ENCODE peak calls at places on chromosomes 11 and 22, in eight cellular contexts. One of them, this sample, is unnamed.

GRCh38 chr11:118437046-118437735 is 899 bp downstream of the KMT2A start:
- DNase-seq in ovary: peak; percentile 74
- DNase-seq in left ventricle myocardium inferior: peak; percentile 20
- DNase-seq in uterus: peak; percentile 52
- DNase-seq in spleen: peak; percentile 85
- DNase-seq in heart right ventricle: no peak
- DNase-seq in neuronal stem cell: peak; percentile 54
- DNase-seq in hepatocyte: peak; percentile 70
- DNase-seq in this sample: no peak

GRCh38 chr22:44270556-44270880 is 42.2 kb downstream of the SHISAL1 start:
- DNase-seq in ovary: peak; percentile 3
- DNase-seq in hepatocyte: no peak
- DNase-seq in spleen: peak; percentile 62
- DNase-seq in neuronal stem cell: no peak
- DNase-seq in heart right ventricle: no peak
- DNase-seq in left ventricle myocardium inferior: no peak
- DNase-seq in uterus: no peak
- DNase-seq in this sample: no peak

GRCh38 chr11:73367482-73368024 is 8.6 kb upstream of the RELT start:
- DNase-seq in neuronal stem cell: no peak
- DNase-seq in spleen: no peak
- DNase-seq in uterus: no peak
- DNase-seq in hepatocyte: no peak
- DNase-seq in ovary: no peak
- DNase-seq in left ventricle myocardium inferior: no peak
- DNase-seq in heart right ventricle: no peak
- DNase-seq in this sample: no peak

GRCh38 chr22:46122980-46123693 is 27.2 kb upstream of the PPARA start:
- DNase-seq in heart right ventricle: no peak
- DNase-seq in neuronal stem cell: no peak
- DNase-seq in uterus: no peak
- DNase-seq in hepatocyte: no peak
- DNase-seq in spleen: peak; percentile 79
- DNase-seq in ovary: peak; percentile 60
- DNase-seq in left ventricle myocardium inferior: no peak
- DNase-seq in this sample: no peak

GRCh38 chr22:39349506-39349966 is 255 bp upstream of the SYNGR1 start:
- DNase-seq in uterus: peak; percentile 49
- DNase-seq in left ventricle myocardium inferior: peak; percentile 44
- DNase-seq in heart right ventricle: peak; percentile 53
- DNase-seq in hepatocyte: peak; percentile 81
- DNase-seq in spleen: peak; percentile 79
- DNase-seq in neuronal stem cell: peak; percentile 62
- DNase-seq in ovary: peak; percentile 78
- DNase-seq in this sample: no peak

GRCh38 chr22:27344546-27344945 is 457.0 kb downstream of the MN1 start:
- DNase-seq in spleen: no peak
- DNase-seq in ovary: no peak
- DNase-seq in heart right ventricle: no peak
- DNase-seq in uterus: no peak
- DNase-seq in hepatocyte: no peak
- DNase-seq in neuronal stem cell: no peak
- DNase-seq in left ventricle myocardium inferior: no peak
- DNase-seq in this sample: no peak

GRCh38 chr11:69773626-69774353 is 1.4 kb downstream of the FGF4 start:
- DNase-seq in left ventricle myocardium inferior: no peak
- DNase-seq in ovary: no peak
- DNase-seq in hepatocyte: no peak
- DNase-seq in neuronal stem cell: no peak
- DNase-seq in heart right ventricle: no peak
- DNase-seq in uterus: no peak
- DNase-seq in spleen: no peak
- DNase-seq in this sample: no peak

GRCh38 chr11:88293931-88294330 is 43.6 kb downstream of the CTSC start:
- DNase-seq in ovary: no peak
- DNase-seq in neuronal stem cell: no peak
- DNase-seq in spleen: no peak
- DNase-seq in heart right ventricle: no peak
- DNase-seq in uterus: no peak
- DNase-seq in left ventricle myocardium inferior: no peak
- DNase-seq in hepatocyte: no peak
- DNase-seq in this sample: no peak

GRCh38 chr11:95248666-95249467 is 17.9 kb upstream of the SESN3 start:
- DNase-seq in hepatocyte: no peak
- DNase-seq in left ventricle myocardium inferior: no peak
- DNase-seq in spleen: no peak
- DNase-seq in ovary: no peak
- DNase-seq in heart right ventricle: no peak
- DNase-seq in neuronal stem cell: no peak
- DNase-seq in uterus: no peak
- DNase-seq in this sample: no peak

GRCh38 chr11:104164028-104164520 is at the start of gene PDGFD:
- DNase-seq in spleen: peak; percentile 88
- DNase-seq in ovary: peak; percentile 82
- DNase-seq in hepatocyte: peak; percentile 84
- DNase-seq in neuronal stem cell: peak; percentile 78
- DNase-seq in heart right ventricle: peak; percentile 65
- DNase-seq in left ventricle myocardium inferior: peak; percentile 64
- DNase-seq in uterus: peak; percentile 38
- DNase-seq in this sample: peak; percentile 72

GRCh38 chr11:24781288-24781687 is 284.4 kb downstream of the LUZP2 start:
- DNase-seq in spleen: no peak
- DNase-seq in ovary: no peak
- DNase-seq in heart right ventricle: no peak
- DNase-seq in hepatocyte: no peak
- DNase-seq in neuronal stem cell: no peak
- DNase-seq in uterus: no peak
- DNase-seq in left ventricle myocardium inferior: no peak
- DNase-seq in this sample: no peak

GRCh38 chr11:12518606-12519385 is 141.4 kb downstream of the PARVA start:
- DNase-seq in spleen: no peak
- DNase-seq in hepatocyte: no peak
- DNase-seq in heart right ventricle: no peak
- DNase-seq in ovary: no peak
- DNase-seq in uterus: no peak
- DNase-seq in left ventricle myocardium inferior: no peak
- DNase-seq in neuronal stem cell: no peak
- DNase-seq in this sample: no peak

GRCh38 chr11:120236169-120237107 is 3.5 kb upstream of the POU2F3 start:
- DNase-seq in hepatocyte: no peak
- DNase-seq in ovary: no peak
- DNase-seq in left ventricle myocardium inferior: no peak
- DNase-seq in spleen: no peak
- DNase-seq in neuronal stem cell: no peak
- DNase-seq in heart right ventricle: no peak
- DNase-seq in uterus: no peak
- DNase-seq in this sample: no peak

GRCh38 chr11:9700105-9700801 is 36.4 kb downstream of the SWAP70 start:
- DNase-seq in hepatocyte: no peak
- DNase-seq in heart right ventricle: no peak
- DNase-seq in neuronal stem cell: no peak
- DNase-seq in spleen: no peak
- DNase-seq in ovary: no peak
- DNase-seq in left ventricle myocardium inferior: no peak
- DNase-seq in uterus: no peak
- DNase-seq in this sample: no peak
- H3K27ac ChIP-seq in hepatocyte: no peak overlapping the region
- H3K27ac ChIP-seq in heart right ventricle: peak overlapping the region; percentile 59
- H3K27ac ChIP-seq in neuronal stem cell: no peak overlapping the region
- H3K27ac ChIP-seq in spleen: peak overlapping the region; percentile 75
- H3K27ac ChIP-seq in ovary: no peak overlapping the region
- H3K27ac ChIP-seq in left ventricle myocardium inferior: peak overlapping the region; percentile 54
- H3K27ac ChIP-seq in uterus: peak overlapping the region; percentile 44
- H3K27ac ChIP-seq in this sample: peak overlapping the region; percentile 41

GRCh38 chr11:112318193-112318592 is 57.5 kb upstream of the PLET1 start:
- DNase-seq in hepatocyte: peak; percentile 44
- DNase-seq in ovary: no peak
- DNase-seq in left ventricle myocardium inferior: no peak
- DNase-seq in neuronal stem cell: no peak
- DNase-seq in heart right ventricle: no peak
- DNase-seq in uterus: no peak
- DNase-seq in spleen: no peak
- DNase-seq in this sample: no peak

GRCh38 chr11:112320668-112321067 is 60.0 kb upstream of the PLET1 start:
- DNase-seq in spleen: no peak
- DNase-seq in heart right ventricle: peak; percentile 65
- DNase-seq in hepatocyte: peak; percentile 68
- DNase-seq in left ventricle myocardium inferior: peak; percentile 77
- DNase-seq in uterus: peak; percentile 30
- DNase-seq in ovary: peak; percentile 73
- DNase-seq in neuronal stem cell: no peak
- DNase-seq in this sample: peak; percentile 84

GRCh38 chr11:112318661-112319060 is 58.0 kb upstream of the PLET1 start:
- DNase-seq in uterus: no peak
- DNase-seq in heart right ventricle: no peak
- DNase-seq in hepatocyte: no peak
- DNase-seq in neuronal stem cell: no peak
- DNase-seq in left ventricle myocardium inferior: no peak
- DNase-seq in spleen: no peak
- DNase-seq in ovary: no peak
- DNase-seq in this sample: no peak

GRCh38 chr11:112322173-112322813 is 61.6 kb upstream of the PLET1 start:
- DNase-seq in spleen: no peak
- DNase-seq in ovary: no peak
- DNase-seq in heart right ventricle: no peak
- DNase-seq in uterus: no peak
- DNase-seq in neuronal stem cell: no peak
- DNase-seq in left ventricle myocardium inferior: no peak
- DNase-seq in hepatocyte: no peak
- DNase-seq in this sample: no peak

DNA sequence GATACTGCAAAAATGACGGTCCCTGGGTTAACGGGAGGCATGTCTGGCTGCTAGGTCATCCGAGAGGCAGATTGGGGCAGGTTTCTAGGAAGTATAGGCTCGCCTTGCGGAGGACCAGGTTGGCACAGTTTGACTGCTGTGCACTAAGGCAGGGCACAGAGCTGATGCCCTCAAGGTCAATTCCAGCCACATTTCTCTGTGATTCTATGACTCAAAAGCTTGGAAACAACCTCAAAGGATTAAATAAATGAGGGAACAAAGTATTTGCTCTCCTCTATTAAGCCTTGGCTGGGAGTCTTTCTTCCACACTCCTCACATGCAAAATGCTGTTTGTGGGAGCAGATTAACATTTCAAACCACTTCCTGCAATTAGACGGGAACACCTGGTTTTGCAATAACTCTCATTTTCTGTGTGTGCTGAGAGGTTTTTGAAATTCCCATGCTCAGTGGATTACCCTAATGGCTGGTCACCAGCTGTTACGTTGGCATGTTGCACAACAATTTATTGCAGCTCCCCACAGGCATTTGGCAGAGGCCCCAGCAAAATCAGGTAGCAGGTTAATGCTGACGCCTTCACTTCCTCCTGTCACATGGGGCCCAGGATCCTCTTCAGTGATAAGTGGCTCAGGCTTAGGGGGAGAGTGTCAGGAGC is 61.0 kb upstream of the PLET1 start:
- DNase-seq in spleen: no peak
- DNase-seq in hepatocyte: peak; percentile 83
- DNase-seq in heart right ventricle: no peak
- DNase-seq in neuronal stem cell: no peak
- DNase-seq in ovary: no peak
- DNase-seq in left ventricle myocardium inferior: peak; percentile 33
- DNase-seq in uterus: no peak
- DNase-seq in this sample: no peak
- H3K27me3 ChIP-seq in spleen: no peaks in the 10 kb centered on the region
- H3K27me3 ChIP-seq in hepatocyte: no peaks in the 10 kb centered on the region
- H3K27me3 ChIP-seq in heart right ventricle: no peaks in the 10 kb centered on the region
- H3K27me3 ChIP-seq in neuronal stem cell: no peaks in the 10 kb centered on the region
- H3K27me3 ChIP-seq in ovary: no peaks in the 10 kb centered on the region
- H3K27me3 ChIP-seq in left ventricle myocardium inferior: no peaks in the 10 kb centered on the region
- H3K27me3 ChIP-seq in uterus: no peaks in the 10 kb centered on the region
- H3K27me3 ChIP-seq in this sample: no peaks in the 10 kb centered on the region

GRCh38 chr11:96778272-96778671 is 388.5 kb downstream of the JRKL start:
- DNase-seq in hepatocyte: no peak
- DNase-seq in heart right ventricle: no peak
- DNase-seq in uterus: no peak
- DNase-seq in neuronal stem cell: no peak
- DNase-seq in ovary: no peak
- DNase-seq in left ventricle myocardium inferior: no peak
- DNase-seq in spleen: no peak
- DNase-seq in this sample: no peak
- H3K27ac ChIP-seq in hepatocyte: no peak overlapping the region
- H3K27ac ChIP-seq in heart right ventricle: no peak overlapping the region
- H3K27ac ChIP-seq in uterus: no peak overlapping the region
- H3K27ac ChIP-seq in neuronal stem cell: no peak overlapping the region
- H3K27ac ChIP-seq in ovary: no peak overlapping the region
- H3K27ac ChIP-seq in left ventricle myocardium inferior: no peak overlapping the region
- H3K27ac ChIP-seq in spleen: no peak overlapping the region
- H3K27ac ChIP-seq in this sample: no peak overlapping the region

DNA sequence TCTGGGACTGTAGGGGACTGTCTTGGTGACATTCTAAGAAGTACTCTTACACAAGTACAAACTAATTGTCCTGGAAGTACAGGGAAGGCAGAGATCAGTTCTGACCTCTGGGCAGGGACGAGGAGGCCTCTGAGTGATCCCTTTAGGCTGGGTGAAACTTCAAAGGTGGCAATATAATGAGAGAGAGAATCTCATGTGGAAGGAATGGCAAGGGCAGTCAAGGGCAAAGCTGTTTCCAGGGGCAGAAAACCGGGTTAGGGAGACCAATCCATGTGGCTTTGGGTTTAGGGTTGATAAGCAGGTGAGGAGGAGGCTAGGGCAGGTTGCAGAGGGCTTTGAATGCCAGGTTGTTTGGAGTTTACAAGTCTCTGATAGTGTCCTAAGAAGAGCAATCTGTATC is 21.3 kb upstream of the MYH9 start:
- DNase-seq in ovary: no peak
- DNase-seq in left ventricle myocardium inferior: no peak
- DNase-seq in spleen: no peak
- DNase-seq in uterus: no peak
- DNase-seq in heart right ventricle: no peak
- DNase-seq in neuronal stem cell: no peak
- DNase-seq in hepatocyte: no peak
- DNase-seq in this sample: no peak
- H3K27me3 ChIP-seq in ovary: no peaks in the 10 kb centered on the region
- H3K27me3 ChIP-seq in left ventricle myocardium inferior: no peaks in the 10 kb centered on the region
- H3K27me3 ChIP-seq in spleen: no peaks in the 10 kb centered on the region
- H3K27me3 ChIP-seq in uterus: no peaks in the 10 kb centered on the region
- H3K27me3 ChIP-seq in heart right ventricle: no peaks in the 10 kb centered on the region
- H3K27me3 ChIP-seq in neuronal stem cell: no peaks in the 10 kb centered on the region
- H3K27me3 ChIP-seq in hepatocyte: no peaks in the 10 kb centered on the region
- H3K27me3 ChIP-seq in this sample: no peaks in the 10 kb centered on the region

GRCh38 chr22:48513929-48514328 is 1313.7 kb downstream of the BRD1 start:
- DNase-seq in hepatocyte: no peak
- DNase-seq in uterus: no peak
- DNase-seq in ovary: peak; percentile 48
- DNase-seq in neuronal stem cell: no peak
- DNase-seq in left ventricle myocardium inferior: no peak
- DNase-seq in heart right ventricle: no peak
- DNase-seq in spleen: no peak
- DNase-seq in this sample: no peak
- H3K27ac ChIP-seq in hepatocyte: no peak overlapping the region
- H3K27ac ChIP-seq in uterus: no peak overlapping the region
- H3K27ac ChIP-seq in ovary: no peak overlapping the region
- H3K27ac ChIP-seq in neuronal stem cell: no peak overlapping the region
- H3K27ac ChIP-seq in left ventricle myocardium inferior: no peak overlapping the region
- H3K27ac ChIP-seq in heart right ventricle: no peak overlapping the region
- H3K27ac ChIP-seq in spleen: no peak overlapping the region
- H3K27ac ChIP-seq in this sample: no peak overlapping the region

DNA sequence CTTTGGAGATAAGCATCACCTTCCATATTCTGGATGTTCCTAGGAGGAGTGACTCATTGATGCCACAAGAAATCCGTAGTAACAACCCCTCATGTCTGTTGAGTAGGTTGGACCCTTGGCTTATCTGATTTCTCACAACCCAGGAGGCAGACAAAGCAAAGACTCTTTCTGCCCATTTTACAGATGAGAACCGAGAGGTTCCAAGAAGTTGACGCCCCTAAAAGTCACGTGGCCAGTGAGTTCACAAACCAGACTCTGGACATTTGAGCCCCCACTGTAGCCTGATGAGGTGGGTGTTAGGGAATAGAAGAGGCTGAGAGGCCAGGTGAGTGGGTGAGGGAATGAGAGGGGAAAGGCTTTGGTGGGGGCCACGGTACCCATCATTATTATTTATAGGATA is 70.3 kb downstream of the TSPAN18 start:
- DNase-seq in ovary: no peak
- DNase-seq in left ventricle myocardium inferior: no peak
- DNase-seq in uterus: no peak
- DNase-seq in spleen: no peak
- DNase-seq in heart right ventricle: no peak
- DNase-seq in neuronal stem cell: no peak
- DNase-seq in hepatocyte: no peak
- DNase-seq in this sample: no peak
- H3K27me3 ChIP-seq in ovary: no peaks in the 10 kb centered on the region
- H3K27me3 ChIP-seq in left ventricle myocardium inferior: no peaks in the 10 kb centered on the region
- H3K27me3 ChIP-seq in uterus: no peaks in the 10 kb centered on the region
- H3K27me3 ChIP-seq in spleen: no peaks in the 10 kb centered on the region
- H3K27me3 ChIP-seq in heart right ventricle: no peaks in the 10 kb centered on the region
- H3K27me3 ChIP-seq in neuronal stem cell: no peaks in the 10 kb centered on the region
- H3K27me3 ChIP-seq in hepatocyte: no peaks in the 10 kb centered on the region
- H3K27me3 ChIP-seq in this sample: no peaks in the 10 kb centered on the region